ENCODE peak calls at places on chromosomes 6 and 20, in five cellular contexts. V, X, P, U and T are unnamed samples.
A peak's percentile ranks its signal among the peaks of the same experiment; 100 is the strongest.

GRCh38 chr6:135291288-135292116 is 110.4 kb downstream of the MYB start:
- DNase-seq in V (no peak), X (peak; percentile 31), P (no peak), U (no peak), T (peak; percentile 39)

GRCh38 chr20:44117296-44118184 is 69.4 kb downstream of the JPH2 start:
- DNase-seq in V (no peak), X (no peak), P (no peak), U (no peak), T (no peak)

GRCh38 chr6:25179051-25179778 is 100.0 kb upstream of the CARMIL1 start:
- DNase-seq in V (no peak), X (peak; percentile 85), P (no peak), U (no peak), T (no peak)

GRCh38 chr20:57592263-57593092 is 27.7 kb downstream of the ZBP1 start:
- DNase-seq in V (no peak), X (no peak), P (no peak), U (peak; percentile 51), T (no peak)

GRCh38 chr6:4262506-4262905 is 127.1 kb upstream of the ECI2 start:
- DNase-seq in V (no peak), X (no peak), P (no peak), U (no peak), T (no peak)

GRCh38 chr6:79821859-79822258 is 125.5 kb downstream of the ELOVL4 start:
- DNase-seq in V (no peak), X (peak; percentile 17), P (no peak), U (no peak), T (peak; percentile 56)

GRCh38 chr6:158353851-158354508 is 41.7 kb downstream of the TULP4 start:
- DNase-seq in V (no peak), X (peak; percentile 44), P (no peak), U (no peak), T (peak; percentile 75)

GRCh38 chr6:41781302-41781711 is 725 bp downstream of the PRICKLE4 start:
- DNase-seq in V (no peak), X (no peak), P (peak; percentile 68), U (no peak), T (no peak)

GRCh38 chr20:24983896-24984295 is 8.7 kb downstream of the APMAP start:
- DNase-seq in V (no peak), X (no peak), P (no peak), U (no peak), T (no peak)

GRCh38 chr20:63443606-63444395 is 28.7 kb downstream of the KCNQ2 start:
- DNase-seq in V (no peak), X (no peak), P (no peak), U (no peak), T (no peak)

GRCh38 chr20:63440366-63440955 is 32.0 kb downstream of the KCNQ2 start:
- DNase-seq in V (no peak), X (no peak), P (no peak), U (no peak), T (no peak)

GRCh38 chr20:63441136-63441776 is 31.2 kb downstream of the KCNQ2 start:
- DNase-seq in V (no peak), X (no peak), P (no peak), U (no peak), T (no peak)

GRCh38 chr20:63439866-63440265 is 32.6 kb downstream of the KCNQ2 start:
- DNase-seq in V (no peak), X (no peak), P (no peak), U (no peak), T (no peak)

GRCh38 chr20:63441777-63442493 is 30.5 kb downstream of the KCNQ2 start:
- DNase-seq in V (peak; percentile 71), X (peak; percentile 21), P (no peak), U (no peak), T (peak; percentile 7)
- TF ChIP-seq CTCF in V (peak; percentile 47), X (peak; percentile 26), P (no peak), U (no peak), T (peak; percentile 17)

GRCh38 chr6:152783217-152783878 is 32.8 kb downstream of the VIP start:
- DNase-seq in V (no peak), X (no peak), P (no peak), U (no peak), T (no peak)
- H3K4me3 ChIP-seq in V (no peak overlapping the region), X (no peak overlapping the region), P (no peak overlapping the region), U (no peak overlapping the region), T (no peak overlapping the region)

GRCh38 chr20:19546648-19547047 is 211.4 kb upstream of the RIN2 start:
- DNase-seq in V (no peak), X (no peak), P (no peak), U (no peak), T (no peak)
- TF ChIP-seq CTCF in V (no peak), X (no peak), P (no peak), U (no peak), T (no peak)

DNA sequence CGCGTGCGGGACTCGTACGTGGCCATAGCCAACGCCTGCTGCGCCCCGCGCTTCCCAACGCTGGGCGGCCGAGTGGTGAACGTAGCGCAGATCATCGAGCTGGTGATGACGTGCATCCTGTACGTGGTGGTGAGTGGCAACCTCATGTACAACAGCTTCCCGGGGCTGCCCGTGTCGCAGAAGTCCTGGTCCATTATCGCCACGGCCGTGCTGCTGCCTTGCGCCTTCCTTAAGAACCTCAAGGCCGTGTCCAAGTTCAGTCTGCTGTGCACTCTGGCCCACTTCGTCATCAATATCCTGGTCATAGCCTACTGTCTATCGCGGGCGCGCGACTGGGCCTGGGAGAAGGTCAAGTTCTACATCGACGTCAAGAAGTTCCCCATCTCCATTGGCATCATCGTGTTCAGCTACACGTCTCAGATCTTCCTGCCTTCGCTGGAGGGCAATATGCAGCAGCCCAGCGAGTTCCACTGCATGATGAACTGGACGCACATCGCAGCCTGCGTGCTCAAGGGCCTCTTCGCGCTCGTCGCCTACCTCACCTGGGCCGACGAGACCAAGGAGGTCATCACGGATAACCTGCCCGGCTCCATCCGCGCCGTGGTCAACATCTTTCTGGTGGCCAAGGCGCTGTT is 3.4 kb downstream of the SLC32A1 start:
- DNase-seq in V (no peak), X (no peak), P (no peak), U (no peak), T (no peak)
- H3K4me3 ChIP-seq in V (no peak overlapping the region), X (no peak overlapping the region), P (no peak overlapping the region), U (no peak overlapping the region), T (no peak overlapping the region)